ENCODE peak calls at places on chromosomes 2 and 18, in five cellular contexts. N is MCF 10A, K is MM.1S, J is esophagus muscularis mucosa, V is dorsolateral prefrontal cortex. M is an unnamed sample.

GRCh38 chr2:229342376-229342775 is 71.3 kb upstream of the PID1 start:
- DNase-seq in N (peak; percentile 74), K (no peak), J (no peak), V (no peak), M (no peak)

GRCh38 chr2:218781691-218782528 is at the start of gene CYP27A1:
- DNase-seq in N (no peak), K (no peak), J (no peak), V (peak; percentile 54), M (peak; percentile 85)

GRCh38 chr18:10270160-10270571 is 184.3 kb upstream of the APCDD1 start:
- DNase-seq in N (no peak), K (no peak), J (no peak), V (no peak), M (no peak)

GRCh38 chr18:52700116-52700515 is 360.1 kb downstream of the DCC start:
- DNase-seq in N (no peak), K (no peak), J (no peak), V (no peak), M (no peak)

GRCh38 chr2:41968182-41968578 is 79.6 kb upstream of the PKDCC start:
- DNase-seq in N (no peak), K (no peak), J (no peak), V (no peak), M (no peak)

GRCh38 chr2:204483497-204484164 is 61.6 kb upstream of the PARD3B start:
- DNase-seq in N (peak; percentile 13), K (no peak), J (no peak), V (no peak), M (no peak)

GRCh38 chr2:18788590-18788989 is 199.2 kb upstream of the NT5C1B start:
- DNase-seq in N (peak; percentile 34), K (no peak), J (no peak), V (no peak), M (peak; percentile 88)

GRCh38 chr2:85852979-85853498 is 35.8 kb downstream of the ST3GAL5 start:
- DNase-seq in N (no peak), K (no peak), J (peak; percentile 92), V (no peak), M (peak; percentile 62)

GRCh38 chr2:160433466-160434172 is 60.0 kb downstream of the RBMS1 start:
- DNase-seq in N (no peak), K (no peak), J (no peak), V (no peak), M (no peak)

GRCh38 chr2:150046211-150046610 is 441.3 kb downstream of the RND3 start:
- DNase-seq in N (no peak), K (no peak), J (no peak), V (no peak), M (no peak)

GRCh38 chr2:109355192-109355843 is 226.3 kb downstream of the SH3RF3 start:
- DNase-seq in N (no peak), K (peak; percentile 59), J (no peak), V (no peak), M (peak; percentile 40)

GRCh38 chr2:138239902-138240595 is 261.5 kb upstream of the SPOPL start:
- DNase-seq in N (no peak), K (no peak), J (no peak), V (no peak), M (no peak)

GRCh38 chr2:94873362-94874276 is 2.4 kb downstream of the TEKT4 start:
- DNase-seq in N (no peak), K (no peak), J (no peak), V (no peak), M (no peak)

DNA sequence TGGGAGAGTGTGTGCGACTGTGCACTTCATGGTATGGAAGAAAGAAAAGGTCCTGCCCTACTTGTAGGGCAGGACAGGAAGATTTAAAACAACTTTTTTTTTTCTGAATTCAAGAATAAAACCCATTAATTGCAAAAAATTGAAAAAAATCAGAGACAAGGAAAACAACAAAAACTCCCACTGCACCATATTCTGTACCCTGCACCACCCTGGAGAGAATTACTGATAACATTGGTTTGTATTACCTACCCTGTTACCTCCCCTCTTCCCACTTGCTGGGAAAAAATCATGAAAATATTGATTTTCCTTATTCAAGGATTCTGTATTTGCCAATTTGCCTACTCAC is 77.6 kb downstream of the DYSF start:
- DNase-seq in N (no peak), K (no peak), J (no peak), V (no peak), M (no peak)
- TF ChIP-seq CTCF in N (no peak), K (no peak), J (no peak), V (no peak), M (no peak)

DNA sequence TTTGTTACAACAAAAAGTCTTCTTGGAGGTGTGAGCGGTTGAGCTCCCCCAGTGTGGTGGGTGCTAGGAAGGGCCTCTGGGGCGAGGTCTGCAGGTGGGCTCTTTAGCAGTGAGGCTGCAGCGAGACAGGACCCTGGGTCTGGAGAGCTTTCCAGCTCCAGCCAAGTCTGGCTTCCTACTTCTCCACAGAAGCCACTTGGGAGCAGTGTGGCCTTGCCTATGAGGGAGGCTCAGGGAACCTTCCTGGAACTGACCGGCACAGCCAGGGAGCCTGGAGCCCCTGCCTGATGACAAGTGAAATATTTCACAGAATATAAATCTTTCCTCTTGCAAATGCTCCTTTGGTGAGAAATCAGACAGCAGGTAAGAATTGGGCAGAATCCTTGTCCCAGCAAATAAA is 289.6 kb upstream of the SPRED2 start:
- DNase-seq in N (peak; percentile 35), K (no peak), J (peak; percentile 88), V (no peak), M (no peak)
- TF ChIP-seq CTCF in N (peak; percentile 44), K (no peak), J (no peak), V (peak; percentile 48), M (peak; percentile 42)

DNA sequence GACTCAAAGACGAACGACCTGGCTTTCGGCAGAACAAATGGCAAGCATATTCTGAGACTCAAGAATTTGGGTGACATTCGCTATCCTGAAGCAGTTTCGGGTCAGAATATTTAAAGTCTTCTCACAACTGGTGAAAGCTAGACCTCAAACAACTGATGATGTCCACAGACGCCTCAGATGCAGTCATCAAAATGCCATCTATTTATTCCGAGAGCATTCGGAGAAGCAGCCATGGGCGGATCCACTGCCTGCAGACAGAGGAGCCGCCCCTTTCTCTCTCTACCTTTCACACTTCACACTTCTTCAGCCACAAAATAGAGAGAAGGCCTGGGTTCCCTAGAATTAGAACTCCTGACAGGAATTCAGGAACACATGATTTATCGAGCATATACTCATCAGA is 65.8 kb upstream of the CREB1 start:
- DNase-seq in N (no peak), K (no peak), J (no peak), V (no peak), M (no peak)
- TF ChIP-seq CTCF in N (no peak), K (no peak), J (no peak), V (no peak), M (no peak)

DNA sequence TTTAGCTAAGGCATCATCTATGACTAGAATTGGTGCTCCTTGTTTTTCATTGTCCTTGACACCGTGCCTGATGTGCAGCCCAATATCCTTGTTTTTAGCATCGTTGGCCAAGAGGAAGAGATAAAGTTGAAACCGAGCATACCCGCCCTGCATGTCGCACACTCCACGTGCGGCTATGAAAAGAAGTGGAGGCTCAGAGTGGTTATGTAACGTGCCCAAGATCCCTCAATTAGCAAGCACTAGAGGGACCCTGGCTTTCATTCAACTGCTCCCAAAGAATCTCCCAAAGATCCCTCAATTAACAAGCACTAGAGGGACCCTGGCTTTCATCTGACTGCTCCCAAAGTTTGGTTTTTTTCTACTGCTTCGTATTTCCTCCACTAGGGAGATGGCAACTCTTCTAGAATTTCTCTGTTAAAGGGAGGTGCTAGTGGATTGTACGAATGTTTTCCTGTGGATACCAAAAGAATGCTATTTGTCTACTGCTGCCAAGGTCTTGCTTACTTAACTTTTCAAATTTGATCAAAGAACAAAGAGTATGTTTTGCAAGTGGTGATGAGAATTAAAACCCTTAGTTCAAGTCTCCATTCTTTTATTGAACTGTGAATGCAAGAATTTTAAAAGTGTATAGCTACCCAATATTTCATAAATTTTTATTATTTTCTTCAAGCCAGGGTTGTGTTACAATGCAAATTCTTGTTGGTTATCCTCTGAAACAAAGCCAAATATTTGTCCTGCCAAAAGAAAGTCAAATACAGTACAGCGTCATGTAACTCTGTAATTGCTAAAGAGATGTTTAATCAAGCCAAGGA is 92.1 kb downstream of the AOX1 start:
- DNase-seq in N (peak; percentile 71), K (no peak), J (peak; percentile 89), V (no peak), M (no peak)
- TF ChIP-seq CTCF in N (no peak), K (no peak), J (no peak), V (no peak), M (no peak)

GRCh38 chr18:2508678-2509077 is 62.6 kb downstream of the METTL4 start:
- DNase-seq in N (no peak), K (no peak), J (no peak), V (no peak), M (no peak)
- TF ChIP-seq CTCF in N (no peak), K (no peak), J (no peak), V (no peak), M (no peak)

M was measured in osteocyte.